ENCODE peak calls at places on chromosomes 12 and 14, in six cellular contexts. W, T, Z, H, I and V are unnamed samples.

GRCh38 chr14:100122481-100123215 is 36.8 kb downstream of the DEGS2 start:
- DNase-seq in W (no peak), T (no peak), Z (no peak), H (no peak), I (no peak), V (no peak)

GRCh38 chr12:47107926-47108325 is 28.2 kb upstream of the AMIGO2 start:
- DNase-seq in W (no peak), T (no peak), Z (no peak), H (no peak), I (no peak), V (no peak)

GRCh38 chr14:74426202-74426582 is at the start of gene SYNDIG1L:
- DNase-seq in W (no peak), T (no peak), Z (no peak), H (no peak), I (no peak), V (no peak)

GRCh38 chr14:69848903-69849391 is 30.3 kb upstream of the SMOC1 start:
- DNase-seq in W (no peak), T (no peak), Z (no peak), H (no peak), I (no peak), V (no peak)

GRCh38 chr12:124727244-124727673 is 136.4 kb downstream of the SCARB1 start:
- DNase-seq in W (peak), T (no peak), Z (peak), H (no peak), I (peak), V (peak)

GRCh38 chr12:103368167-103368566 is 127.6 kb downstream of the C12orf42 start:
- DNase-seq in W (no peak), T (no peak), Z (no peak), H (no peak), I (no peak), V (no peak)

GRCh38 chr12:89919241-89919906 is 210.7 kb upstream of the ATP2B1 start:
- DNase-seq in W (no peak), T (no peak), Z (no peak), H (no peak), I (no peak), V (no peak)

GRCh38 chr14:84152452-84152851 is 1377.5 kb upstream of the FLRT2 start:
- DNase-seq in W (no peak), T (peak), Z (no peak), H (no peak), I (no peak), V (no peak)

GRCh38 chr14:87148655-87149054 is 844.3 kb downstream of the GALC start:
- DNase-seq in W (no peak), T (no peak), Z (no peak), H (no peak), I (no peak), V (no peak)

GRCh38 chr12:9673404-9674225 is 4.1 kb downstream of the CLEC2D start:
- DNase-seq in W (peak), T (peak), Z (peak), H (no peak), I (no peak), V (no peak)

GRCh38 chr12:3204143-3204542 is 127.0 kb downstream of the TSPAN9 start:
- DNase-seq in W (no peak), T (peak), Z (no peak), H (no peak), I (no peak), V (no peak)

GRCh38 chr12:49946086-49946485 is 4.5 kb upstream of the AQP2 start:
- DNase-seq in W (no peak), T (no peak), Z (no peak), H (no peak), I (no peak), V (no peak)

GRCh38 chr12:113232787-113233585 is 11.7 kb downstream of the TPCN1 start:
- DNase-seq in W (no peak), T (peak), Z (peak), H (peak), I (peak), V (peak)

GRCh38 chr12:107660230-107660629 is 25.4 kb upstream of the PWP1 start:
- DNase-seq in W (no peak), T (no peak), Z (no peak), H (no peak), I (no peak), V (no peak)

GRCh38 chr14:44700184-44700583 is 193.1 kb upstream of the FSCB start:
- DNase-seq in W (no peak), T (no peak), Z (no peak), H (no peak), I (no peak), V (no peak)

GRCh38 chr12:6090786-6091185 is 33.7 kb downstream of the VWF start:
- DNase-seq in W (no peak), T (no peak), Z (no peak), H (no peak), I (no peak), V (no peak)

GRCh38 chr14:61586539-61587396 is 108.5 kb upstream of the HIF1A start:
- DNase-seq in W (no peak), T (no peak), Z (no peak), H (no peak), I (no peak), V (no peak)

GRCh38 chr12:754238-754816 is 1.9 kb downstream of the WNK1 start:
- DNase-seq in W (no peak), T (no peak), Z (no peak), H (no peak), I (no peak), V (no peak)

GRCh38 chr12:75704664-75705063 is 193.3 kb upstream of the KRR1 start:
- DNase-seq in W (no peak), T (no peak), Z (no peak), H (no peak), I (no peak), V (no peak)

GRCh38 chr14:60722163-60722835 is 1.9 kb downstream of the SIX4 start:
- DNase-seq in W (peak), T (peak), Z (peak), H (peak), I (no peak), V (peak)

GRCh38 chr12:12735301-12735700 is 18.1 kb downstream of the CDKN1B start:
- DNase-seq in W (peak), T (no peak), Z (no peak), H (no peak), I (no peak), V (no peak)

GRCh38 chr14:65286443-65286842 is 126.1 kb upstream of the FUT8 start:
- DNase-seq in W (no peak), T (no peak), Z (no peak), H (peak), I (no peak), V (peak)

GRCh38 chr12:38456769-38457168 is 140.2 kb downstream of the ALG10B start:
- DNase-seq in W (no peak), T (no peak), Z (no peak), H (no peak), I (no peak), V (no peak)

GRCh38 chr12:7019043-7019569 is 830 bp upstream of the LPCAT3 start:
- DNase-seq in W (no peak), T (no peak), Z (no peak), H (no peak), I (no peak), V (no peak)

GRCh38 chr12:68042212-68042699 is 53.0 kb downstream of the IFNG-AS1 start:
- DNase-seq in W (no peak), T (no peak), Z (peak), H (peak), I (no peak), V (peak)

GRCh38 chr14:60008042-60008441 is 83.7 kb upstream of the PCNX4 start:
- DNase-seq in W (no peak), T (no peak), Z (no peak), H (no peak), I (no peak), V (no peak)

GRCh38 chr12:19419086-19419485 is 20.2 kb upstream of the AEBP2 start:
- DNase-seq in W (no peak), T (no peak), Z (no peak), H (no peak), I (no peak), V (no peak)

GRCh38 chr14:68748260-68748659 is 44.6 kb downstream of the ZFP36L1 start:
- DNase-seq in W (no peak), T (no peak), Z (no peak), H (no peak), I (no peak), V (no peak)

GRCh38 chr12:67431436-67432049 is 162.4 kb downstream of the CAND1 start:
- DNase-seq in W (peak), T (no peak), Z (no peak), H (no peak), I (no peak), V (no peak)

GRCh38 chr12:109871678-109872314 is 8.5 kb downstream of the GLTP start:
- DNase-seq in W (no peak), T (no peak), Z (no peak), H (no peak), I (no peak), V (no peak)

GRCh38 chr12:82527165-82527780 is 159.4 kb upstream of the TMTC2 start:
- DNase-seq in W (peak), T (peak), Z (peak), H (peak), I (peak), V (peak)

GRCh38 chr12:102833687-102834435 is 83.2 kb downstream of the PAH start:
- DNase-seq in W (peak), T (peak), Z (no peak), H (no peak), I (no peak), V (no peak)

GRCh38 chr12:121968880-121969279 is 50.5 kb downstream of the CFAP251 start:
- DNase-seq in W (no peak), T (no peak), Z (no peak), H (no peak), I (no peak), V (peak)

GRCh38 chr14:66074546-66074945 is 411.6 kb upstream of the CCDC196 start:
- DNase-seq in W (no peak), T (no peak), Z (no peak), H (no peak), I (no peak), V (no peak)

GRCh38 chr12:41645624-41646023 is 457.5 kb downstream of the PDZRN4 start:
- DNase-seq in W (no peak), T (no peak), Z (no peak), H (no peak), I (no peak), V (no peak)

GRCh38 chr12:18849080-18849479 is 111.2 kb downstream of the CAPZA3 start:
- DNase-seq in W (no peak), T (no peak), Z (no peak), H (no peak), I (no peak), V (no peak)

DNA sequence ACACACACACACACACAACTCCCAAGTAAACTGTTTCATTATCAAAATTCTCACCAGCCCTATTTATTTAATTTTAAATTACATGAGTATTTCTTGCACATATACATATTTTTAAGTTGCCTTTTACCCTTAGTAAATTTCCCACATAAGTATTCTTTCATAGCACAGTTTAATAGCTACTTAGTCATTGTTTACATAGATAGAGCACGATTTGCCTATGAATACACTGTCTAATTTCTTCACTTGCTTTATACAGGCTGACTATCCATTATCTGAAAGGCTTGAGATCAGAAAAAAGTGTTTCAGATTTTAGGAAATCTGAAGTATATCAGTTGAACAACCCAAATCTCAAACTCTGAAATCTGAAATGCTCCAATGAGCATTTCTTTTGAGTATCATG is 30.9 kb downstream of the NIN start:
- DNase-seq in W (peak), T (no peak), Z (no peak), H (no peak), I (no peak), V (no peak)
- TF ChIP-seq CTCF in W (no peak), T (no peak), Z (no peak), H (no peak), I (no peak), V (no peak)

DNA sequence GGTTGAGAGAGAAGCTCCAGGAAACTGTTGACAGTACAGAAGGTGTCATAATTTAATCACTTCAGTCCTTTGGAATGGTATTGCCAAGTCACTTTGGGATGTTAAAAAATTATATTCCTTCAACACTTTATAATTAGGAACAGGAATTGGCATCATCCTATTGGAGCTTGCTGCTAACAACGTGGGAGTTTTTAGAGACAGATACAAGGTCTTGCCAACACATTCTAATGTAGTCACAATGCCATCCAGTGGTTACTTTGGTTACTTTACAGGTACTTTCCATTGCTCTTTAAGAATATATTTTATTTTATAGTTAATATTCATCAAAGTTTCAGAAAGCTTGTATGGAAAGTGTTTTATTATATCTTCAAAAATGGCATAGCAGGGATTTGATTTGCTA is 310.1 kb downstream of the SYT1 start:
- DNase-seq in W (peak), T (no peak), Z (no peak), H (no peak), I (no peak), V (no peak)
- TF ChIP-seq CTCF in W (peak), T (no peak), Z (peak), H (peak), I (no peak), V (no peak)

GRCh38 chr12:53791735-53792326 is 40.1 kb upstream of the CISTR start:
- DNase-seq in W (no peak), T (peak), Z (no peak), H (peak), I (no peak), V (peak)
- TF ChIP-seq CTCF in W (peak), T (peak), Z (peak), H (peak), I (no peak), V (peak)

GRCh38 chr12:120584343-120585149 is 3.3 kb upstream of the POP5 start:
- DNase-seq in W (no peak), T (peak), Z (peak), H (peak), I (no peak), V (peak)
- TF ChIP-seq CTCF in W (peak), T (no peak), Z (peak), H (peak), I (no peak), V (peak)

DNA sequence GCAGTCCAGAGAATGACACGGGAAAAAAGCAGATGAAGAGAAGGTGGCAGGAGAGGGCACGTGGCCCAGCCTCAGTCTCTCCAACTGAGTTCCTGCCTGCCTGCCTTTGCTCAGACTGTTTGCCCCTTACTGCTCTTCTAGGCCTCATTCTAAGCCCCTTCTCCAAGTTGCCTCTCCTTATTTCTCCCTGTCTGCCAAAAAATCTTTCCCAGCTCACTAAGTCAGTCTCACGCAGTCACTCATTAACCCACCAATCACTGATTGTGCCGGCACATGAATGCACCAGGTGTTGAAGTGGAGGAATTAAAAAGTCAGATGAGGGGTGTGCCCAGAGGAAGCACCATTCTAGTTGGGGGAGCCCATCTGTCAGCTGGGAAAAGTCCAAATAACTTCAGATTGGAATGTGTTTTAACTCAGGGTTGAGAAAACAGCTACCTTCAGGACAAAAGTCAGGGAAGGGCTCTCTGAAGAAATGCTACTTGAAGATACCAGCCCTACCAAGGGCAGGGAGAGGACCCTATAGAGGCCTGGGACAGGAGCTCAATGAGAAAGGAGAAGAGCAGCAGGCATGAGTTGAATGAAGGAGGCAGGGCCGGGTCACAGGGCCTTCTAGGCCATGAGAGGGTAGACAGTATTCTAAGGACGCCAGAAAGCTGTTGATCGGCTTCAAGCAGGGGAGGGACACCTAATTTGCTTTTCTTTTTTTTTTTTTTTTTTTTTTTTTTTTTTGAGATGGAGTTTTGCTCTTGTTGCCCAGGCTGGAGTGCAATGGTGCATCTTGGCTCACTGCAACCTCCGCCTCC is 40.9 kb downstream of the DAD1 start:
- DNase-seq in W (no peak), T (no peak), Z (no peak), H (no peak), I (no peak), V (no peak)
- TF ChIP-seq CTCF in W (no peak), T (no peak), Z (no peak), H (no peak), I (peak), V (no peak)

GRCh38 chr12:123269395-123269892 is 2.2 kb downstream of the CDK2AP1 start:
- DNase-seq in W (peak), T (peak), Z (peak), H (peak), I (no peak), V (peak)
- TF ChIP-seq CTCF in W (peak), T (no peak), Z (peak), H (no peak), I (no peak), V (no peak)

GRCh38 chr14:38145142-38145541 is 62.6 kb upstream of the SSTR1 start:
- DNase-seq in W (no peak), T (no peak), Z (no peak), H (no peak), I (peak), V (no peak)

GRCh38 chr14:38150075-38150474 is 57.6 kb upstream of the SSTR1 start:
- DNase-seq in W (peak), T (no peak), Z (no peak), H (no peak), I (no peak), V (no peak)
- TF ChIP-seq CTCF in W (peak), T (no peak), Z (no peak), H (no peak), I (no peak), V (no peak)

GRCh38 chr12:120901818-120902217 is 2.3 kb downstream of the SPPL3 start:
- DNase-seq in W (no peak), T (no peak), Z (no peak), H (no peak), I (no peak), V (peak)

GRCh38 chr12:120905856-120906384 is 1.8 kb upstream of the SPPL3 start:
- DNase-seq in W (no peak), T (no peak), Z (no peak), H (no peak), I (peak), V (no peak)

GRCh38 chr12:120902846-120903381 is 1.2 kb downstream of the SPPL3 start:
- DNase-seq in W (no peak), T (no peak), Z (no peak), H (no peak), I (no peak), V (no peak)

GRCh38 chr12:120903382-120903817 is 758 bp downstream of the SPPL3 start:
- DNase-seq in W (peak), T (peak), Z (peak), H (peak), I (peak), V (peak)

GRCh38 chr12:120903818-120904773 is at the start of gene SPPL3:
- DNase-seq in W (peak), T (peak), Z (peak), H (peak), I (peak), V (peak)
- TF ChIP-seq CTCF in W (no peak), T (no peak), Z (no peak), H (peak), I (no peak), V (peak)

DNA sequence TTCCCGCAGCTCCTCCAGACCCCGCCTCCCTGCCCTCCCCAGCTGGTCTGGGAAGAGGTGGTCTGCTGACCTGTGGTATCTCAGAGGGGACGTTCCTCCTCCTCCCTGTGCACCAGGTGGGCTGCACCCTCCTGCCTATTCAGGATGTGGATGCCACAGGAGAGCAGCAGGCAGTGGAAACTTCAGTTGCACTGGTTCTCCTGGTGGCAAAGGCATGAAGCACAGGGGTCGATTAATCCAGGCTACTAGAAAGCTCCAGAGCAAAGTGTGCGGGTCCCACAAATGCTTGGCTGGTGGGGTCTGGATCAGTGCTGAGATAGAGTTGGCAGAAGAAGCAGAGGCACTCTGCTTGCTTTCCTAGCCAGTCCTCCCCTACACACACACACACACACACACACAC is 197.0 kb downstream of the SLC41A2 start:
- DNase-seq in W (no peak), T (no peak), Z (no peak), H (no peak), I (no peak), V (no peak)
- TF ChIP-seq CTCF in W (no peak), T (no peak), Z (no peak), H (no peak), I (no peak), V (no peak)